ENCODE peak calls at places on chromosomes 11 and 22, in five cellular contexts. I is GM23248; F is CD8-positive, alpha-beta memory T cell; Q is PC-3; B is psoas muscle. X is an unnamed sample.

GRCh38 chr11:131328843-131329242 is 41.6 kb upstream of the NTM start:
- DNase-seq in I (no peak), F (no peak), Q (no peak), B (no peak), X (no peak)

GRCh38 chr11:66317766-66318575 is 1.1 kb upstream of the CD248 start:
- DNase-seq in I (peak; percentile 92), F (peak; percentile 57), Q (no peak), B (peak; percentile 78), X (no peak)

GRCh38 chr11:112345708-112346107 is 85.0 kb upstream of the PLET1 start:
- DNase-seq in I (no peak), F (no peak), Q (no peak), B (no peak), X (no peak)

GRCh38 chr22:21712751-21713427 is 22.7 kb downstream of the YPEL1 start:
- DNase-seq in I (peak; percentile 89), F (peak; percentile 46), Q (peak; percentile 73), B (peak; percentile 72), X (peak; percentile 63)

GRCh38 chr11:104968856-104969776 is 742 bp upstream of the CASP4 start:
- DNase-seq in I (peak; percentile 67), F (no peak), Q (peak; percentile 18), B (peak; percentile 55), X (peak; percentile 14)

GRCh38 chr11:58227956-58228615 is 632 bp downstream of the OR10Q1 start:
- DNase-seq in I (no peak), F (no peak), Q (no peak), B (no peak), X (no peak)

GRCh38 chr11:31921066-31921465 is 109.9 kb upstream of the PAX6 start:
- DNase-seq in I (no peak), F (no peak), Q (no peak), B (no peak), X (no peak)

GRCh38 chr11:120235024-120235628 is 4.8 kb upstream of the POU2F3 start:
- DNase-seq in I (peak; percentile 56), F (no peak), Q (peak; percentile 88), B (peak; percentile 68), X (peak; percentile 79)

GRCh38 chr22:42236268-42236667 is 34.2 kb downstream of the TCF20 start:
- DNase-seq in I (no peak), F (no peak), Q (no peak), B (no peak), X (no peak)

GRCh38 chr22:49514211-49514610 is 313.5 kb downstream of the BRD1 start:
- DNase-seq in I (no peak), F (no peak), Q (no peak), B (no peak), X (no peak)

GRCh38 chr11:8091671-8092070 is 10.7 kb downstream of the TUB start:
- DNase-seq in I (no peak), F (no peak), Q (no peak), B (no peak), X (no peak)

GRCh38 chr11:3220521-3221407 is 2.2 kb upstream of the MRGPRG start:
- DNase-seq in I (no peak), F (no peak), Q (no peak), B (no peak), X (no peak)

GRCh38 chr11:117917591-117917990 is 11.6 kb downstream of the TMPRSS13 start:
- DNase-seq in I (no peak), F (no peak), Q (no peak), B (no peak), X (no peak)

GRCh38 chr22:36953239-36954080 is 40.0 kb downstream of the CSF2RB start:
- DNase-seq in I (no peak), F (no peak), Q (no peak), B (no peak), X (no peak)

GRCh38 chr11:66542362-66542761 is 3.5 kb downstream of the ZDHHC24 start:
- DNase-seq in I (peak; percentile 65), F (no peak), Q (peak; percentile 65), B (no peak), X (no peak)

GRCh38 chr11:15501566-15501965 is 386.8 kb downstream of the INSC start:
- DNase-seq in I (no peak), F (no peak), Q (no peak), B (no peak), X (no peak)

GRCh38 chr22:48827904-48828555 is 999.6 kb downstream of the BRD1 start:
- DNase-seq in I (no peak), F (no peak), Q (no peak), B (no peak), X (no peak)

GRCh38 chr11:96001037-96001436 is 77.1 kb upstream of the MTMR2 start:
- DNase-seq in I (peak; percentile 96), F (no peak), Q (no peak), B (peak; percentile 86), X (peak; percentile 26)

GRCh38 chr22:17931400-17931825 is 92.9 kb downstream of the MICAL3 start:
- DNase-seq in I (peak; percentile 57), F (no peak), Q (peak; percentile 32), B (peak; percentile 89), X (peak; percentile 57)

GRCh38 chr11:96827164-96827563 is 437.4 kb downstream of the JRKL start:
- DNase-seq in I (peak; percentile 31), F (no peak), Q (peak; percentile 12), B (no peak), X (no peak)

GRCh38 chr22:45210577-45211431 is 29.9 kb downstream of the KIAA0930 start:
- DNase-seq in I (peak; percentile 86), F (no peak), Q (no peak), B (peak; percentile 43), X (no peak)

GRCh38 chr11:25711008-25711407 is 620.9 kb upstream of the ANO3 start:
- DNase-seq in I (no peak), F (no peak), Q (no peak), B (no peak), X (no peak)

GRCh38 chr22:32469799-32470212 is 4.8 kb upstream of the FBXO7 start:
- DNase-seq in I (peak; percentile 87), F (no peak), Q (peak; percentile 29), B (no peak), X (no peak)

GRCh38 chr11:61806785-61807184 is 10.0 kb downstream of the FADS1 start:
- DNase-seq in I (no peak), F (no peak), Q (no peak), B (no peak), X (no peak)

GRCh38 chr11:121095561-121095960 is 5.5 kb upstream of the TECTA start:
- DNase-seq in I (no peak), F (no peak), Q (no peak), B (no peak), X (no peak)

GRCh38 chr22:46366327-46366731 is 30.8 kb downstream of the TRMU start:
- DNase-seq in I (no peak), F (no peak), Q (no peak), B (peak; percentile 45), X (no peak)

GRCh38 chr22:43851058-43851978 is 11.0 kb downstream of the SULT4A1 start:
- DNase-seq in I (no peak), F (no peak), Q (no peak), B (peak; percentile 21), X (no peak)

GRCh38 chr11:100105605-100106358 is 581.3 kb upstream of the ARHGAP42 start:
- DNase-seq in I (no peak), F (no peak), Q (no peak), B (no peak), X (no peak)

DNA sequence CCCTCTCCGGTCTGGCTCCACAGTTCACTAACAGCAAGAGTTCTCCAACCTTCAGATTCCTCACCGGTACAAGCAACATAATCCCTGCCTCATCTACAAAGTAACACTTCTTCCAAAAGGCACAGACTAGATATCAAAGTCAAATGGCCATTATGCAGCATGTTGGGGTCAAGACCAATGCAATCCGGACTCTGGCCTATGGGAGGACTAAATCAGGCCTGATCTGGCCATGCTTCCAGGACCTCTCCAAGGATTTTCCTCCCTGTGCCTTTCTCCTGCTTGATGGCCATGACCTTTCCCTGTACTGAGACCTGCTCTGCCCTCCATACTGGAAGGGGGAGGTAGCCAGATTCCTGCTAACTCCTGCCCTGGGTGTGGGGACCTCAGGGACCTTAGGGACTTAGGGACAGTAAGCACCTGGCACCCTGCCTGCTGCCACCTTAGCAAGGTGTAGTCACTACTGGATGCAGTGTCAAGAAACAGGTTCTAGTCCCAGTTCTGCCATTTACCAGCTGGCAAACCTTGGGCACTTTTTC is 6.7 kb downstream of the TBC1D10A start:
- DNase-seq in I (no peak), F (no peak), Q (no peak), B (peak; percentile 23), X (no peak)
- H3K4me1 ChIP-seq in I (peaks cover 19% of the 10 kb centered on the region), F (peaks cover 100% of the 10 kb centered on the region), Q (peaks cover 9% of the 10 kb centered on the region), B (peaks cover 17% of the 10 kb centered on the region), X (peaks cover 18% of the 10 kb centered on the region)

GRCh38 chr11:20275987-20276660 is 87.4 kb upstream of the HTATIP2 start:
- DNase-seq in I (no peak), F (no peak), Q (no peak), B (no peak), X (no peak)

GRCh38 chr11:20274031-20274430 is 89.5 kb upstream of the HTATIP2 start:
- DNase-seq in I (no peak), F (no peak), Q (no peak), B (no peak), X (no peak)

GRCh38 chr11:20276661-20277000 is 86.9 kb upstream of the HTATIP2 start:
- DNase-seq in I (no peak), F (no peak), Q (no peak), B (no peak), X (no peak)

GRCh38 chr11:20278727-20279126 is 84.8 kb upstream of the HTATIP2 start:
- DNase-seq in I (peak; percentile 1), F (no peak), Q (no peak), B (no peak), X (no peak)

GRCh38 chr11:20277014-20277413 is 86.5 kb upstream of the HTATIP2 start:
- DNase-seq in I (no peak), F (no peak), Q (no peak), B (no peak), X (no peak)
- H3K4me1 ChIP-seq in I (no peaks in the 10 kb centered on the region), F (no peaks in the 10 kb centered on the region), Q (no peaks in the 10 kb centered on the region), B (no peaks in the 10 kb centered on the region), X (no peaks in the 10 kb centered on the region)

GRCh38 chr11:126817096-126817495 is 183.5 kb downstream of the KIRREL3 start:
- DNase-seq in I (peak; percentile 74), F (no peak), Q (no peak), B (no peak), X (no peak)
- H3K4me1 ChIP-seq in I (peaks cover 37% of the 10 kb centered on the region), F (no peaks in the 10 kb centered on the region), Q (no peaks in the 10 kb centered on the region), B (no peaks in the 10 kb centered on the region), X (no peaks in the 10 kb centered on the region)

GRCh38 chr11:115869780-115870431 is 365.7 kb upstream of the CADM1 start:
- DNase-seq in I (no peak), F (no peak), Q (peak; percentile 3), B (no peak), X (no peak)
- H3K4me1 ChIP-seq in I (no peaks in the 10 kb centered on the region), F (no peaks in the 10 kb centered on the region), Q (no peaks in the 10 kb centered on the region), B (no peaks in the 10 kb centered on the region), X (no peaks in the 10 kb centered on the region)

GRCh38 chr11:64874841-64875240 is 3.6 kb downstream of the EHD1 start:
- DNase-seq in I (no peak), F (no peak), Q (no peak), B (no peak), X (no peak)
- H3K4me1 ChIP-seq in I (peaks cover 27% of the 10 kb centered on the region), F (peaks cover 79% of the 10 kb centered on the region), Q (peaks cover 59% of the 10 kb centered on the region), B (peaks cover 80% of the 10 kb centered on the region), X (peaks cover 3% of the 10 kb centered on the region)

X was measured in prostate gland.